ENCODE peak calls at places on chromosomes 13 and 19, in five cellular contexts. S, I, C, Y and E are unnamed samples. For H3K9me3, the result is how much of the 10 kb centered on the place peaks cover.

GRCh38 chr13:77554079-77554478 is 18.6 kb downstream of the SCEL start:
- DNase-seq in S (no peak), I (no peak), C (no peak), Y (no peak), E (no peak)

GRCh38 chr13:65679240-65679639 is 1550.9 kb downstream of the PCDH9 start:
- DNase-seq in S (no peak), I (no peak), C (no peak), Y (no peak), E (no peak)

GRCh38 chr19:19067276-19068072 is 3.7 kb downstream of the SLC25A42 start:
- DNase-seq in S (no peak), I (no peak), C (no peak), Y (no peak), E (no peak)

GRCh38 chr13:60679131-60679530 is 282.1 kb downstream of the TDRD3 start:
- DNase-seq in S (no peak), I (no peak), C (no peak), Y (no peak), E (no peak)

GRCh38 chr19:50333235-50333736 is 4.1 kb upstream of the KCNC3 start:
- DNase-seq in S (peak), I (peak), C (peak), Y (peak), E (peak)

GRCh38 chr19:50330365-50331078 is 1.3 kb upstream of the KCNC3 start:
- DNase-seq in S (no peak), I (peak), C (peak), Y (peak), E (peak)

GRCh38 chr19:23547816-23548430 is 139.1 kb downstream of the ZNF675 start:
- DNase-seq in S (no peak), I (no peak), C (no peak), Y (no peak), E (no peak)

GRCh38 chr13:113186061-113186900 is 22.2 kb downstream of the PCID2 start:
- DNase-seq in S (no peak), I (no peak), C (no peak), Y (no peak), E (no peak)

GRCh38 chr13:76971215-76971614 is 20.7 kb upstream of the CLN5 start:
- DNase-seq in S (no peak), I (no peak), C (no peak), Y (no peak), E (no peak)

GRCh38 chr13:97780486-97780885 is 173.0 kb upstream of the IPO5 start:
- DNase-seq in S (no peak), I (no peak), C (no peak), Y (no peak), E (no peak)

GRCh38 chr13:77136902-77137420 is 110.0 kb upstream of the FBXL3 start:
- DNase-seq in S (no peak), I (no peak), C (no peak), Y (no peak), E (no peak)

GRCh38 chr19:35030257-35031071 is at the start of gene SCN1B:
- DNase-seq in S (no peak), I (peak), C (no peak), Y (peak), E (peak)

GRCh38 chr19:44447864-44448674 is at the start of gene ZNF229:
- DNase-seq in S (peak), I (peak), C (peak), Y (peak), E (peak)
- H3K9me3 ChIP-seq in S (under half), I (under half), C (under half), Y (half or more), E (under half)

GRCh38 chr19:57572415-57572947 is 6.2 kb downstream of the ZNF416 start:
- DNase-seq in S (no peak), I (no peak), C (no peak), Y (no peak), E (no peak)
- H3K9me3 ChIP-seq in S (half or more), I (under half), C (half or more), Y (half or more), E (under half)

DNA sequence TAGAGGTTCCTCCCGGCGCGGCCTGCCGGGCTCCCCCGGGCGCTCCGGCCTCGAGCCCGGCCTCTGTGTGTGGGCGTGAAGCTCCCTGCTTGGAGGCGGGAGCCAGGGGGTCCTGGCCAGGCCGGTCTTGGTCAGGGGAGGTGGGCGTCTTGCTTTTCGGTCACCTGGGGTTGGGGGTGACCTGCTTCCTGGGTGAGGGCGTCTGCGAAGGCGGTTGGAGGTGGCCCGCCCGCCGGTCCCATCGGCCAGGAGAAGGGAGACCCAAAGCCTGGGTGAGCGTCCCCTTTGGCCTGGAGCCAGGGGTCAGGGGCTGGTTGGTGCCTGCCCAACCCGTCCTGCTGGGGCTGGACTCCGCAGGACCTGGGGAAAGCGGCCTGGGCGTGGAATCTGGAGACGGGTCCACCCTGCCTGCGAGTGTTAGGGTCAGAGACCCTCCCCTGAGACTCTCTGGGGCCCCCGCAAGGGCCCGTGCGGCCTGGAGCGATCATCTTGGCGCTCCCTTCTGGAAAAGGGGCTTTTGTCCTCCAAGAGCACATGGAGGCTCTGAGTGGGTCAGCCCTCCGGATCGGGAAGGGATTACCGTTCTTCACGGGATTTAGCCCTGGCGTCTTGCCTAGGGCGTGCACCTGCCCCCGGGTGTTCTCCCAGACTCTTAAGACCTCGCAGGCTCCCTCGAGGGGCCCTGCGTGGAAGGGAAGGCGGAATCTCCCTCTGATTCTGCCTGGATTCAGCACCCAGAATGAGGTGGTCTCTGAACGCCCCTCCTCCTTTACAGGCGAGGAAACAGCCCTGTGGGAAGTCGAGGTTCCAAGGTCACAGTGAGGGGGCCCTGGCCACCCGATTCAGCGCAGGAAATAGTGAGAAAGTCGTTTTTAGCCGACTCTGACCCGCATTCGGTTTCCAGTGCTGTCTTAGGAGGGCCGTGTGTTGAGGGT is 762 bp downstream of the BSG start:
- DNase-seq in S (no peak), I (peak), C (no peak), Y (peak), E (peak)
- H3K9me3 ChIP-seq in S (under half), I (under half), C (under half), Y (under half), E (under half)

DNA sequence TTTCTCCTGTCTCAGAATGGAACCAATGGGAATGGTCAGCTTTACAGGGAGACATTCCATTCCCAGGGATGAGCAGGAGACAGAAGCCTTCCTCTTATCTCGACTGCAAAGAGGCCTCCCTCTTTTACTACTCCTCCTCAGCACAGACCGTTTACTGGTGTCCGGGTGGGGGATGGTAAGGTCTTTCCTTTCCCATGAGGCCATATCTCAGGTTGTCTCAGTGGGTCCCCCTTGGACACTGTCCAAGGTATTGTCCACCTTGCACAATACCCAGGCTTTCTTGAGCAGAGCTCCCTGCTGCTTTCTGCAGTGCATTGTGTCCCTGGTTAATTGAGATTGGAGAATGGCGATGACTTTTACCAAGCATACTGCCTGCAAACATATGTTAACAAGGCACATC is 7.5 kb upstream of the ZNF808 start:
- DNase-seq in S (no peak), I (no peak), C (no peak), Y (no peak), E (no peak)
- H3K9me3 ChIP-seq in S (under half), I (under half), C (under half), Y (half or more), E (under half)